ENCODE peak calls at places on chromosomes 4 and X, in five cellular contexts. One of them, this sample, is unnamed.

GRCh38 chr4:83708500-83709175 is 172.7 kb downstream of the GPAT3 start:
- DNase-seq in iris pigment epithelial cell: no peak
- DNase-seq in GM12891: no peak
- DNase-seq in activated CD4-positive, CD25-positive, alpha-beta regulatory T cell treated with anti-CD3 and anti-CD28 coated beads, Interleukin-2, amount 50 U/mL, for 72 hours: no peak
- DNase-seq in left ventricle myocardium superior: no peak
- DNase-seq in this sample: peak

GRCh38 chr4:174764105-174764729 is 64.8 kb downstream of the GLRA3 start:
- DNase-seq in iris pigment epithelial cell: peak
- DNase-seq in GM12891: no peak
- DNase-seq in activated CD4-positive, CD25-positive, alpha-beta regulatory T cell treated with anti-CD3 and anti-CD28 coated beads, Interleukin-2, amount 50 U/mL, for 72 hours: no peak
- DNase-seq in left ventricle myocardium superior: no peak
- DNase-seq in this sample: peak

GRCh38 chr4:87316961-87317360 is 5.7 kb downstream of the HSD17B13 start:
- DNase-seq in iris pigment epithelial cell: peak
- DNase-seq in GM12891: no peak
- DNase-seq in activated CD4-positive, CD25-positive, alpha-beta regulatory T cell treated with anti-CD3 and anti-CD28 coated beads, Interleukin-2, amount 50 U/mL, for 72 hours: no peak
- DNase-seq in left ventricle myocardium superior: no peak
- DNase-seq in this sample: no peak

GRCh38 chr4:113878718-113879117 is 100.7 kb downstream of the ARSJ start:
- DNase-seq in iris pigment epithelial cell: peak
- DNase-seq in GM12891: no peak
- DNase-seq in activated CD4-positive, CD25-positive, alpha-beta regulatory T cell treated with anti-CD3 and anti-CD28 coated beads, Interleukin-2, amount 50 U/mL, for 72 hours: no peak
- DNase-seq in left ventricle myocardium superior: no peak
- DNase-seq in this sample: peak

GRCh38 chrX:45771114-45771513 is 570.4 kb upstream of the DIPK2B start:
- DNase-seq in iris pigment epithelial cell: peak
- DNase-seq in GM12891: no peak
- DNase-seq in activated CD4-positive, CD25-positive, alpha-beta regulatory T cell treated with anti-CD3 and anti-CD28 coated beads, Interleukin-2, amount 50 U/mL, for 72 hours: no peak
- DNase-seq in left ventricle myocardium superior: no peak
- DNase-seq in this sample: no peak

GRCh38 chr4:10673817-10674369 is 10.7 kb downstream of the CLNK start:
- DNase-seq in iris pigment epithelial cell: no peak
- DNase-seq in GM12891: no peak
- DNase-seq in activated CD4-positive, CD25-positive, alpha-beta regulatory T cell treated with anti-CD3 and anti-CD28 coated beads, Interleukin-2, amount 50 U/mL, for 72 hours: no peak
- DNase-seq in left ventricle myocardium superior: no peak
- DNase-seq in this sample: no peak

GRCh38 chrX:136574548-136574947 is 42.5 kb downstream of the VGLL1 start:
- DNase-seq in iris pigment epithelial cell: no peak
- DNase-seq in GM12891: no peak
- DNase-seq in activated CD4-positive, CD25-positive, alpha-beta regulatory T cell treated with anti-CD3 and anti-CD28 coated beads, Interleukin-2, amount 50 U/mL, for 72 hours: no peak
- DNase-seq in left ventricle myocardium superior: no peak
- DNase-seq in this sample: no peak

GRCh38 chr4:113327513-113327912 is 278.1 kb downstream of the ANK2 start:
- DNase-seq in iris pigment epithelial cell: no peak
- DNase-seq in GM12891: no peak
- DNase-seq in activated CD4-positive, CD25-positive, alpha-beta regulatory T cell treated with anti-CD3 and anti-CD28 coated beads, Interleukin-2, amount 50 U/mL, for 72 hours: no peak
- DNase-seq in left ventricle myocardium superior: no peak
- DNase-seq in this sample: no peak

GRCh38 chr4:186554485-186554884 is 882 bp downstream of the MTNR1A start:
- DNase-seq in iris pigment epithelial cell: peak
- DNase-seq in GM12891: no peak
- DNase-seq in activated CD4-positive, CD25-positive, alpha-beta regulatory T cell treated with anti-CD3 and anti-CD28 coated beads, Interleukin-2, amount 50 U/mL, for 72 hours: no peak
- DNase-seq in left ventricle myocardium superior: no peak
- DNase-seq in this sample: peak

GRCh38 chr4:113738251-113738650 is 23.3 kb downstream of the CAMK2D start:
- DNase-seq in iris pigment epithelial cell: peak
- DNase-seq in GM12891: no peak
- DNase-seq in activated CD4-positive, CD25-positive, alpha-beta regulatory T cell treated with anti-CD3 and anti-CD28 coated beads, Interleukin-2, amount 50 U/mL, for 72 hours: no peak
- DNase-seq in left ventricle myocardium superior: no peak
- DNase-seq in this sample: no peak

GRCh38 chr4:158722291-158722916 is 792 bp downstream of the PPID start:
- DNase-seq in iris pigment epithelial cell: peak
- DNase-seq in GM12891: no peak
- DNase-seq in activated CD4-positive, CD25-positive, alpha-beta regulatory T cell treated with anti-CD3 and anti-CD28 coated beads, Interleukin-2, amount 50 U/mL, for 72 hours: no peak
- DNase-seq in left ventricle myocardium superior: no peak
- DNase-seq in this sample: no peak

GRCh38 chrX:31266172-31267076 is 194.6 kb upstream of the FTHL17 start:
- DNase-seq in iris pigment epithelial cell: peak
- DNase-seq in GM12891: peak
- DNase-seq in activated CD4-positive, CD25-positive, alpha-beta regulatory T cell treated with anti-CD3 and anti-CD28 coated beads, Interleukin-2, amount 50 U/mL, for 72 hours: peak
- DNase-seq in left ventricle myocardium superior: peak
- DNase-seq in this sample: no peak